ENCODE peak calls at places on chromosomes 2 and 18, in ten cellular contexts. O is IMR-90, B is BE2C, A is progenitor cell of endocrine pancreas, H is GM23338, X is brain microvascular endothelial cell, F is neural progenitor cell, Z is tibial artery, N is breast epithelium, S is H9. W is an unnamed sample.

GRCh38 chr2:72350852-72351251 is 203.2 kb upstream of the CYP26B1 start:
- DNase-seq in B (no peak), A (no peak), S (no peak), Z (no peak), H (peak), N (no peak), F (peak), X (no peak), O (no peak), W (no peak)

GRCh38 chr2:117068371-117068770 is 746.1 kb upstream of the DDX18 start:
- DNase-seq in A (no peak), O (no peak), Z (no peak), B (no peak), H (no peak), N (no peak), X (no peak), S (no peak), F (no peak), W (no peak)

GRCh38 chr2:141508806-141509595 is 621.8 kb downstream of the LRP1B start:
- DNase-seq in Z (no peak), B (no peak), X (no peak), N (no peak), H (no peak), A (no peak), S (no peak), F (no peak), O (peak), W (no peak)

GRCh38 chr2:18516112-18516511 is 44.3 kb downstream of the RDH14 start:
- DNase-seq in B (no peak), N (no peak), X (peak), A (no peak), F (peak), S (no peak), Z (no peak), H (peak), O (peak), W (no peak)

GRCh38 chr2:113180131-113180946 is 6.6 kb downstream of the PSD4 start:
- DNase-seq in H (no peak), F (no peak), Z (no peak), X (no peak), A (no peak), N (no peak), O (no peak), B (no peak), S (no peak), W (no peak)

GRCh38 chr2:232133078-232133477 is 171.6 kb downstream of the DIS3L2 start:
- DNase-seq in H (peak), B (no peak), A (no peak), O (no peak), F (peak), S (no peak), N (no peak), X (no peak), Z (no peak), W (no peak)

GRCh38 chr2:41853427-41854191 is 194.2 kb upstream of the PKDCC start:
- DNase-seq in H (peak), Z (no peak), S (peak), F (peak), A (peak), B (peak), X (peak), N (no peak), O (peak), W (peak)

GRCh38 chr18:8608795-8609673 is at the start of gene RAB12:
- DNase-seq in Z (peak), N (peak), F (peak), S (peak), H (peak), O (peak), A (peak), B (peak), X (peak), W (peak)

GRCh38 chr18:45280486-45281263 is 334.6 kb upstream of the SLC14A2 start:
- DNase-seq in H (no peak), F (no peak), Z (no peak), A (no peak), N (no peak), X (no peak), S (no peak), B (no peak), O (no peak), W (peak)

GRCh38 chr18:45284174-45284573 is 331.1 kb upstream of the SLC14A2 start:
- DNase-seq in X (no peak), A (no peak), B (no peak), H (peak), F (no peak), N (no peak), O (no peak), S (peak), Z (no peak), W (no peak)

GRCh38 chr18:45285251-45285650 is 330.0 kb upstream of the SLC14A2 start:
- DNase-seq in O (no peak), F (no peak), B (no peak), X (no peak), N (no peak), A (no peak), S (no peak), Z (no peak), H (no peak), W (no peak)

GRCh38 chr18:45277870-45278269 is 337.4 kb upstream of the SLC14A2 start:
- DNase-seq in A (no peak), O (no peak), B (no peak), N (no peak), S (no peak), H (no peak), F (no peak), X (no peak), Z (no peak), W (no peak)

DNA sequence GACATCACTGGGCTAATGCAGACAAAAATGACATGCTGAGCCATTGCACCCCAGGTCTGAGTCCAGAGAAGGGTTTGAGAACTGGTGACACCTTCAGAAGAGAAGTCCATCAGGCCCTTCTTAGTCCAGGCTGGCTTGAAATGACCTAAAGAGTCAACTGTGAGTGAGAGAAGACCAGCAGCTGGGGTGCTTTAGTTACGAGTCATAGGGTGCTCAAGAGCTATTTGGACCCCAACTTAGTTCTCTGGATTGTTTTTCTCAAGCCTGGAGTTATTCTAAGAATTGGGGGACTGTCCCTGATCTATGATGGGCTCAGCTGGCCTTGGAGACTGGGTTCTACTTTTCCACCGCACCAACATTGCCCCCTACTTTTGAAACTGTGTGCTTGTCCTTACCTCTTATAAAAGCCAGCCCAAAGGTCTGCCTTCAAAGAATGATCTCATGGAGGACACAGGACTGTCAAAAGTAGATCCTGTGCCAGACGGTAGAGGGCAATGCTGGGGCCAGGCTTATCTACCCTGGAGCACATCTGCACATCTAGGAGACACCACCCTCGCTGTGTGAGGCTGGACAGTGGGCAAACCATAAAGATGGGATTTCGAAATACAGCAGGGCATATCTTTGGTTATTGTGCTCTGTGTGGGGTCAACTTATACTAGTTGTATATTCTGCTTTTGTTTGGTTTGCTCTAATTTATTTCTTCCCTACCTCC is 333.0 kb upstream of the SLC14A2 start:
- DNase-seq in Z (no peak), O (no peak), F (no peak), H (no peak), A (no peak), S (no peak), X (no peak), B (no peak), N (no peak), W (no peak)
- TF ChIP-seq CTCF in Z (no peak), O (no peak), F (no peak), H (no peak), A (no peak), S (no peak), X (peak), B (no peak), N (no peak), W (no peak)

DNA sequence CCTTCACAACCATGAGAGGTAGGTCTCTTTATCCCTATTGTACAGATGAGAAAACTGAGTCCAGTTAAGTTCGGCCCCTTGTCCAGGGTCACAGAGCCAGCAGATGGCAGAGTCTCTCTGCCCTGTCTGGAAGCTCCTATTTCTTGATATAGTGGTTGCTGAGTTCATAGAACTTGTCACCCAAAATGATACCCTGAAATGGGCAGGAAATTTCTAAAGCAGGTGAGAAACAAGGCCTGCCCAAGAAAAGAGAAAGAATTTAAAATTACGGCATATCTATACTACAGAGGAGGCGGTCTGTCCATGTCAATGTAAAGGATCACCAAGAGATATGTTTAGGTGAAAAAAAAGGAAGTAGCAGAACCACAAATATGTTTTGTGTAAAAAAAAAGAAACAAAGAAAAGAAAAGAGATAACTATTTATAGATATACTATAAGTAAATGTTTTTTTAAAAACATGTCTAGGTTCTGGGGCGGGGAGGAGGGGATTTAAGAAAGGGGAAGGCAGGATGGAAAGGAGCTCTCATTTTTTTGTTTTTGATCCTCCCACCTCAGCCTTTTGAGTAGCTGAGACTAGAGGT is 39.8 kb downstream of the MYO7B start:
- DNase-seq in S (no peak), X (no peak), B (no peak), A (no peak), H (no peak), N (no peak), Z (no peak), F (no peak), O (no peak), W (no peak)
- TF ChIP-seq CTCF in S (no peak), X (peak), B (no peak), A (no peak), H (no peak), N (no peak), Z (no peak), F (no peak), O (no peak), W (no peak)

GRCh38 chr2:239396881-239397681 is 3.7 kb downstream of the HDAC4 start:
- DNase-seq in O (no peak), B (no peak), A (no peak), Z (no peak), F (no peak), X (no peak), S (no peak), N (peak), H (peak), W (no peak)
- TF ChIP-seq CTCF in O (no peak), B (peak), A (peak), Z (no peak), F (no peak), X (no peak), S (peak), N (peak), H (peak), W (no peak)

GRCh38 chr2:30229596-30229995 is 1.7 kb upstream of the LBH start:
- DNase-seq in S (no peak), X (no peak), B (no peak), H (no peak), Z (no peak), O (no peak), N (no peak), F (no peak), A (no peak), W (no peak)

GRCh38 chr2:30231726-30232026 is 342 bp downstream of the LBH start:
- DNase-seq in O (no peak), B (no peak), Z (no peak), N (no peak), F (no peak), X (no peak), A (no peak), S (no peak), H (no peak), W (no peak)

GRCh38 chr2:30230855-30231725 is at the start of gene LBH:
- DNase-seq in F (peak), Z (peak), A (peak), B (peak), H (peak), S (peak), O (peak), X (peak), N (peak), W (peak)

GRCh38 chr2:30232027-30232800 is 880 bp downstream of the LBH start:
- DNase-seq in H (peak), N (no peak), F (peak), X (no peak), S (peak), B (peak), O (peak), A (peak), Z (peak), W (peak)

GRCh38 chr2:30230479-30230854 is 867 bp upstream of the LBH start:
- DNase-seq in F (peak), N (no peak), Z (no peak), B (peak), H (peak), A (peak), X (peak), O (peak), S (peak), W (peak)
- TF ChIP-seq CTCF in F (no peak), N (no peak), Z (no peak), B (peak), H (no peak), A (no peak), X (peak), O (peak), S (peak), W (no peak)

GRCh38 chr2:44821500-44821899 is 120.0 kb upstream of the SIX3 start:
- DNase-seq in O (no peak), H (no peak), F (peak), A (no peak), X (no peak), Z (no peak), N (no peak), S (no peak), B (no peak), W (no peak)
- TF ChIP-seq CTCF in O (no peak), H (no peak), F (no peak), A (no peak), X (no peak), Z (no peak), N (no peak), S (no peak), B (no peak), W (no peak)

GRCh38 chr2:159070235-159070634 is 101.8 kb downstream of the TANC1 start:
- DNase-seq in B (no peak), F (no peak), N (no peak), H (no peak), X (no peak), Z (no peak), O (no peak), S (no peak), A (no peak), W (no peak)

GRCh38 chr2:159072795-159073194 is 104.4 kb downstream of the TANC1 start:
- DNase-seq in X (peak), N (no peak), H (no peak), S (no peak), Z (no peak), F (no peak), O (peak), B (no peak), A (no peak), W (no peak)

GRCh38 chr2:159073256-159073655 is 104.8 kb downstream of the TANC1 start:
- DNase-seq in S (no peak), B (no peak), A (no peak), O (peak), X (peak), F (no peak), Z (no peak), N (no peak), H (no peak), W (no peak)

GRCh38 chr2:159069229-159069628 is 100.8 kb downstream of the TANC1 start:
- DNase-seq in X (no peak), A (no peak), N (no peak), F (no peak), Z (no peak), B (no peak), H (no peak), O (no peak), S (no peak), W (no peak)

GRCh38 chr2:159071190-159071915 is 102.9 kb downstream of the TANC1 start:
- DNase-seq in F (no peak), A (no peak), X (peak), Z (no peak), H (no peak), S (no peak), O (peak), N (no peak), B (no peak), W (no peak)
- TF ChIP-seq CTCF in F (no peak), A (peak), X (no peak), Z (no peak), H (peak), S (no peak), O (no peak), N (no peak), B (no peak), W (no peak)

GRCh38 chr2:181457121-181457740 is at the start of gene ITGA4:
- DNase-seq in S (peak), B (peak), N (peak), H (peak), F (peak), A (peak), O (peak), Z (peak), X (peak), W (peak)
- TF ChIP-seq CTCF in S (peak), B (peak), N (peak), H (peak), F (peak), A (peak), O (peak), Z (peak), X (peak), W (peak)

DNA sequence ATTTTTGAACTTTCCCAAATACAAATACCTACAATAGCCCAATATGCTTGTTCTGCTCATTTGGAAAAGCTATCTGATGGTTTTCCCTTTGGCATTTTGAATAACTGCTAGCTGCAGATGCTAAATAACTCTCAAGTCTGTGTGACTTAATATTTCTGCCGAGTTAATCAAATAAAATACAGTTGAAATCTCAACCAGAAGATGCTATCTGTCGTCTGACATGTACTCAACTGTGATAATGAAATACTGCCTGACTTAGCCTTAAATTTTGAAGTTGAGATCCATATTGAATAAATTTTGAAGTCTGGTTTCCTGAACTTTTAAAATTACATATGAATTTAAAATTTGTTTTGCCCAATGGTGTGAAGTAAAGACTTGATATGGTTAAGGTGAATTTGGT is 204.4 kb upstream of the MEX3C start:
- DNase-seq in N (no peak), X (no peak), O (no peak), S (no peak), Z (no peak), B (no peak), H (no peak), F (no peak), A (no peak), W (no peak)
- TF ChIP-seq CTCF in N (no peak), X (no peak), O (no peak), S (no peak), Z (no peak), B (no peak), H (no peak), F (no peak), A (no peak), W (no peak)